ENCODE peak calls at places on chromosomes 4 and X, in eight cellular contexts. O is stimulated activated CD4-positive, alpha-beta T cell treated with anti-CD3 and anti-CD28 coated beads, TNF-alpha, amount 100 ng/mL, for 1 hour; H is HL-60; Q is nephron progenitor cell; J is WTC11; D is fibroblast of mammary gland; T is heart right ventricle; N is anterior cingulate cortex. C is an unnamed sample.

GRCh38 chrX:20265221-20265725 is 1.4 kb downstream of the RPS6KA3 start:
- DNase-seq in O (no peak), H (no peak), Q (peak; percentile 51), J (peak; percentile 12), D (peak; percentile 89), T (peak; percentile 58), N (peak; percentile 1), C (peak; percentile 77)

GRCh38 chr4:742742-743311 is 37.2 kb downstream of the PCGF3 start:
- DNase-seq in O (peak; percentile 57), H (peak; percentile 31), Q (peak; percentile 74), J (peak; percentile 85), D (peak; percentile 54), T (peak; percentile 56), N (no peak), C (peak; percentile 76)

GRCh38 chrX:16771483-16772398 is 14.5 kb upstream of the TXLNG start:
- DNase-seq in O (no peak), H (no peak), Q (peak; percentile 12), J (peak; percentile 24), D (peak; percentile 88), T (no peak), N (no peak), C (peak; percentile 92)

GRCh38 chrX:134244043-134244442 is 7.1 kb downstream of the CCDC160 start:
- DNase-seq in O (no peak), H (no peak), Q (no peak), J (no peak), D (peak; percentile 15), T (no peak), N (no peak), C (no peak)

GRCh38 chr4:18020145-18020670 is 1.3 kb downstream of the LCORL start:
- DNase-seq in O (no peak), H (peak; percentile 31), Q (peak; percentile 11), J (no peak), D (peak; percentile 32), T (no peak), N (no peak), C (no peak)

GRCh38 chr4:24965627-24966026 is 52.8 kb upstream of the CCDC149 start:
- DNase-seq in O (no peak), H (no peak), Q (no peak), J (peak; percentile 26), D (peak; percentile 18), T (no peak), N (no peak), C (peak; percentile 48)

GRCh38 chrX:80876877-80877276 is 67.2 kb upstream of the BRWD3 start:
- DNase-seq in O (no peak), H (no peak), Q (no peak), J (no peak), D (peak; percentile 58), T (no peak), N (no peak), C (no peak)

GRCh38 chrX:19702856-19703255 is 184.5 kb downstream of the SH3KBP1 start:
- DNase-seq in O (no peak), H (no peak), Q (no peak), J (no peak), D (no peak), T (no peak), N (no peak), C (no peak)

GRCh38 chr4:110310795-110311194 is 112.4 kb upstream of the ELOVL6 start:
- DNase-seq in O (no peak), H (no peak), Q (no peak), J (no peak), D (peak; percentile 5), T (no peak), N (no peak), C (no peak)

GRCh38 chr4:2047031-2047660 is 12.0 kb upstream of the NAT8L start:
- DNase-seq in O (no peak), H (no peak), Q (no peak), J (no peak), D (no peak), T (no peak), N (no peak), C (no peak)

GRCh38 chrX:53824686-53825085 is 138.2 kb upstream of the HUWE1 start:
- DNase-seq in O (no peak), H (no peak), Q (no peak), J (no peak), D (no peak), T (no peak), N (no peak), C (no peak)